ENCODE peak calls at places on chromosomes 6 and 20, in seven cellular contexts. V, P, E, G, T, H and S are unnamed samples.

GRCh38 chr6:133170602-133171001 is 70.6 kb upstream of the EYA4 start:
- DNase-seq in E (no peak), T (peak), H (no peak), P (no peak), G (no peak), V (no peak), S (no peak)

GRCh38 chr6:12490904-12491571 is 200.9 kb downstream of the EDN1 start:
- DNase-seq in E (no peak), T (peak), H (no peak), G (no peak), V (no peak), P (no peak), S (no peak)

GRCh38 chr6:137764464-137764863 is 102.6 kb upstream of the TNFAIP3 start:
- DNase-seq in H (no peak), V (no peak), T (peak), E (no peak), P (no peak), G (no peak), S (no peak)

GRCh38 chr6:453152-453551 is 61.6 kb downstream of the IRF4 start:
- DNase-seq in T (peak), H (no peak), G (peak), E (no peak), V (no peak), P (no peak), S (no peak)

GRCh38 chr6:89952696-89953095 is 58.4 kb downstream of the GJA10 start:
- DNase-seq in P (peak), G (no peak), H (no peak), V (no peak), E (peak), T (peak), S (peak)

GRCh38 chr6:4371207-4371921 is 236.0 kb upstream of the ECI2 start:
- DNase-seq in V (no peak), T (peak), H (no peak), P (no peak), E (no peak), G (no peak), S (no peak)

GRCh38 chr6:154535146-154535545 is 24.7 kb upstream of the CNKSR3 start:
- DNase-seq in P (no peak), G (no peak), E (no peak), T (peak), V (no peak), H (no peak), S (no peak)

GRCh38 chr20:17655865-17656489 is 26.1 kb downstream of the RRBP1 start:
- DNase-seq in E (no peak), V (no peak), T (peak), G (no peak), P (no peak), H (no peak), S (no peak)

GRCh38 chr6:125797934-125798444 is 7.2 kb downstream of the NCOA7 start:
- DNase-seq in G (no peak), E (no peak), P (no peak), H (no peak), T (no peak), V (no peak), S (no peak)

GRCh38 chr6:13486679-13487121 is 700 bp downstream of the GFOD1 start:
- DNase-seq in E (peak), T (peak), V (peak), P (peak), G (peak), H (peak), S (peak)

GRCh38 chr6:7239590-7239948 is 73.4 kb downstream of the SSR1 start:
- DNase-seq in H (no peak), V (no peak), T (no peak), E (no peak), G (no peak), P (no peak), S (no peak)

GRCh38 chr6:84877515-84878210 is 113.3 kb upstream of the TBX18 start:
- DNase-seq in P (no peak), E (no peak), G (no peak), H (no peak), T (no peak), V (no peak), S (no peak)

GRCh38 chr20:16069416-16070010 is 503.7 kb downstream of the KIF16B start:
- DNase-seq in V (no peak), H (no peak), P (no peak), E (no peak), G (no peak), T (no peak), S (no peak)

GRCh38 chr6:26388014-26388413 is 5.1 kb downstream of the BTN2A2 start:
- DNase-seq in G (no peak), T (no peak), E (no peak), P (no peak), H (no peak), V (no peak), S (no peak)

GRCh38 chr6:169866140-169866534 is 114.7 kb downstream of the ERMARD start:
- DNase-seq in V (no peak), H (no peak), G (no peak), T (no peak), P (no peak), E (no peak), S (no peak)